ENCODE peak calls at places on chromosomes 7 and 10, in four cellular contexts. Q is HepG2, S is Panc1, R is heart right ventricle. W is an unnamed sample.

GRCh38 chr10:110008518-110009339 is 945 bp downstream of the ADD3 start:
- DNase-seq in S (no peak), Q (peak; percentile 52), R (peak; percentile 31), W (peak; percentile 69)

GRCh38 chr10:31864834-31865518 is 63.7 kb downstream of the ARHGAP12 start:
- DNase-seq in S (no peak), Q (peak; percentile 48), R (no peak), W (no peak)

GRCh38 chr10:61990761-61991135 is 89.2 kb downstream of the ARID5B start:
- DNase-seq in R (no peak), S (no peak), Q (no peak), W (no peak)

GRCh38 chr7:17311952-17312351 is 13.5 kb downstream of the AHR start:
- DNase-seq in R (no peak), S (no peak), Q (no peak), W (no peak)

GRCh38 chr10:96642973-96643372 is 56.2 kb upstream of the TM9SF3 start:
- DNase-seq in R (peak; percentile 70), S (peak; percentile 28), Q (peak; percentile 54), W (peak; percentile 84)

GRCh38 chr10:17673517-17674051 is 29.6 kb downstream of the STAM start:
- DNase-seq in Q (peak; percentile 91), S (peak; percentile 77), R (no peak), W (no peak)

GRCh38 chr7:154372106-154372505 is 319.9 kb downstream of the DPP6 start:
- DNase-seq in Q (no peak), R (no peak), S (no peak), W (no peak)

GRCh38 chr10:73907841-73908517 is 3.0 kb upstream of the PLAU start:
- DNase-seq in S (no peak), Q (no peak), R (no peak), W (no peak)

GRCh38 chr10:118278649-118279048 is 63.5 kb downstream of the FAM204A start:
- DNase-seq in S (no peak), R (no peak), Q (no peak), W (no peak)

GRCh38 chr7:132966731-132967130 is 115.2 kb downstream of the CHCHD3 start:
- DNase-seq in Q (no peak), S (no peak), R (no peak), W (no peak)

GRCh38 chr10:76040107-76040829 is 608.8 kb downstream of the LRMDA start:
- DNase-seq in Q (no peak), R (no peak), S (no peak), W (no peak)

GRCh38 chr10:85859859-85860258 is 506.7 kb downstream of the GRID1 start:
- DNase-seq in S (no peak), Q (no peak), R (no peak), W (no peak)

GRCh38 chr10:3071405-3072198 is 4.3 kb downstream of the PFKP start:
- DNase-seq in R (no peak), S (peak; percentile 85), Q (no peak), W (no peak)

GRCh38 chr10:35225204-35225603 is 98.6 kb downstream of the CREM start:
- DNase-seq in R (no peak), Q (no peak), S (no peak), W (no peak)

GRCh38 chr10:74417397-74417796 is 266.4 kb downstream of the ADK start:
- DNase-seq in R (no peak), S (no peak), Q (no peak), W (no peak)

GRCh38 chr10:50605280-50606270 is 18.2 kb downstream of the SGMS1 start:
- DNase-seq in S (no peak), Q (peak; percentile 75), R (no peak), W (no peak)

GRCh38 chr7:132536646-132537395 is 39.4 kb downstream of the PLXNA4 start:
- DNase-seq in S (no peak), R (no peak), Q (no peak), W (no peak)

GRCh38 chr7:101563198-101563901 is 65.7 kb downstream of the MYL10 start:
- DNase-seq in Q (no peak), R (no peak), S (no peak), W (peak; percentile 50)

GRCh38 chr7:100132697-100133137 is 6.0 kb downstream of the MBLAC1 start:
- DNase-seq in R (no peak), S (peak; percentile 74), Q (peak; percentile 57), W (no peak)

GRCh38 chr10:2966134-2966533 is 101.2 kb upstream of the PFKP start:
- DNase-seq in S (no peak), Q (no peak), R (no peak), W (no peak)

GRCh38 chr10:4359003-4359402 is 467.0 kb upstream of the AKR1E2 start:
- DNase-seq in S (no peak), R (no peak), Q (no peak), W (no peak)

DNA sequence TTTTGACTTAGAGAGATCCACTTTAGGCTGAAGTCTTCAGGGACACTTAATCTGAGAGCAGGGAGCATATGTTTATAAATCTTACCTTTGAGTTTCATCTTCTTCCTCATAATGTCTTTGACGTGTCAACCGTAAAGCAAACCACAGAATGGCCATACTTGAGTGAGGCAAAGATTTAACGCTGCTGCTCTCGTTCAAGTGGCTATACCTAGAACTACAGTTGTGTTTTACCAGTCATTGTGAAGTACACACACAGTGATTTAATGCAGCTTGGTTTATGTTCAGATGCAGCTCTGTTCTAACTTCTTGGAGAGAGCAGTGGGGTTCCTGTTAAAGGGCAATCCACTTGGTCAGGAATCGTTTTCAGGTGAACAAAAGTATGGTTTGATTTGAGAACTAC is 39.9 kb upstream of the GOT1 start:
- DNase-seq in S (no peak), Q (no peak), R (no peak), W (no peak)
- TF ChIP-seq CTCF in S (no peak), Q (no peak), R (no peak), W (no peak)

GRCh38 chr10:6116806-6117205 is 28.0 kb downstream of the RBM17 start:
- DNase-seq in R (no peak), Q (no peak), S (no peak), W (no peak)

GRCh38 chr10:6119423-6119822 is 30.6 kb downstream of the RBM17 start:
- DNase-seq in R (no peak), Q (no peak), S (no peak), W (no peak)

GRCh38 chr10:6119962-6120361 is 31.1 kb downstream of the RBM17 start:
- DNase-seq in R (no peak), Q (no peak), S (no peak), W (no peak)

GRCh38 chr10:6115824-6116350 is 27.1 kb downstream of the RBM17 start:
- DNase-seq in R (no peak), S (no peak), Q (no peak), W (no peak)

GRCh38 chr10:6117711-6118110 is 28.9 kb downstream of the RBM17 start:
- DNase-seq in Q (no peak), S (no peak), R (no peak), W (no peak)
- H3K27ac ChIP-seq in Q (no peak overlapping the region), S (no peak overlapping the region), R (no peak overlapping the region), W (no peak overlapping the region)

GRCh38 chr7:130957140-130957513 is 223.1 kb upstream of the KLF14 start:
- DNase-seq in Q (no peak), R (no peak), S (no peak), W (no peak)

GRCh38 chr7:130957722-130958360 is 223.8 kb upstream of the KLF14 start:
- DNase-seq in R (no peak), S (no peak), Q (no peak), W (no peak)

GRCh38 chr7:130954918-130955559 is 221.0 kb upstream of the KLF14 start:
- DNase-seq in Q (no peak), S (no peak), R (no peak), W (no peak)

GRCh38 chr7:130955560-130955919 is 221.5 kb upstream of the KLF14 start:
- DNase-seq in R (no peak), Q (no peak), S (no peak), W (no peak)

GRCh38 chr7:130956417-130957139 is 222.6 kb upstream of the KLF14 start:
- DNase-seq in Q (no peak), S (no peak), R (no peak), W (no peak)
- H3K4me1 ChIP-seq in Q (peaks cover 25% of the 10 kb centered on the region), S (peaks cover 61% of the 10 kb centered on the region), R (peaks cover 31% of the 10 kb centered on the region), W (peaks cover 35% of the 10 kb centered on the region)

GRCh38 chr10:100462709-100463108 is at the start of gene WNT8B:
- DNase-seq in S (no peak), R (no peak), Q (no peak), W (no peak)

GRCh38 chr10:100470367-100470766 is 7.6 kb downstream of the WNT8B start:
- DNase-seq in R (no peak), S (no peak), Q (no peak), W (no peak)

GRCh38 chr10:100469756-100470155 is 6.9 kb downstream of the WNT8B start:
- DNase-seq in Q (no peak), S (no peak), R (no peak), W (no peak)

DNA sequence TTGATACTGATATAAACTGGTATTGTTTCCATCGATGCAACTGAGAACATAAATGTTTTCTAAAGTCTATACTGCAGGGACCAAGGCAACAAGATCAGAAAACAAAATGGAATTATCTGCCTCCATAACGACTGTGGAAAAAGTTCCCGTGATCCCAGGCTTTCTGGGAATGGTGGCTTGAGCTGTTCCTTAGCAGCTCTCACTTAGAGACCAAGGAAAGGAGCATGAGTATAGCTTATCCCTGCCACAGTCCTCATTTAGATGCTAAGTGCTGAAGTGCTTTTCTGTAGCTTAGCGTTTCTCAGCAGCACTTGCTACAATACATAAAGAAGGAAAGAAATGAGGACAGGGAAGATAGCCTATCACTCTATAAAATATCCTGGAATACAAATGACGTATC is 5.5 kb downstream of the WNT8B start:
- DNase-seq in S (no peak), R (no peak), Q (no peak), W (no peak)
- TF ChIP-seq CTCF in S (no peak), R (no peak), Q (no peak), W (no peak)

GRCh38 chr10:126661841-126662520 is 8.5 kb downstream of the C10orf90 start:
- DNase-seq in Q (no peak), R (no peak), S (no peak), W (no peak)
- H3K27ac ChIP-seq in Q (no peak overlapping the region), R (no peak overlapping the region), S (no peak overlapping the region), W (no peak overlapping the region)

W was measured in upper lobe of right lung.